ENCODE peak calls at places on chromosomes 5 and 9, in six cellular contexts. F is AG04450, L is SJSA1, U is body of pancreas, H is upper lobe of right lung, E is psoas muscle. G is an unnamed sample.

GRCh38 chr9:92558612-92559374 is 23.0 kb upstream of the ECM2 start:
- DNase-seq in F (no peak), L (no peak), U (no peak), H (no peak), E (no peak), G (no peak)

GRCh38 chr5:139746691-139747582 is 48.7 kb upstream of the PSD2 start:
- DNase-seq in F (no peak), L (peak), U (peak), H (no peak), E (no peak), G (peak)

GRCh38 chr9:114027901-114028465 is 50.1 kb downstream of the AMBP start:
- DNase-seq in F (no peak), L (no peak), U (no peak), H (no peak), E (no peak), G (no peak)

GRCh38 chr9:95268681-95269080 is 48.8 kb downstream of the FANCC start:
- DNase-seq in F (no peak), L (no peak), U (peak), H (no peak), E (no peak), G (peak)

GRCh38 chr5:2201011-2201410 is 318.3 kb upstream of the IRX4 start:
- DNase-seq in F (no peak), L (no peak), U (no peak), H (no peak), E (no peak), G (no peak)

GRCh38 chr9:89454498-89455355 is 43.2 kb downstream of the SEMA4D start:
- DNase-seq in F (no peak), L (no peak), U (no peak), H (no peak), E (no peak), G (no peak)

GRCh38 chr5:137252513-137252912 is 246.6 kb downstream of the SPOCK1 start:
- DNase-seq in F (peak), L (peak), U (no peak), H (no peak), E (no peak), G (no peak)

GRCh38 chr9:107744873-107745272 is 255.3 kb upstream of the KLF4 start:
- DNase-seq in F (no peak), L (no peak), U (no peak), H (no peak), E (no peak), G (no peak)

GRCh38 chr5:67393211-67393610 is 196.6 kb upstream of the CD180 start:
- DNase-seq in F (no peak), L (no peak), U (no peak), H (no peak), E (no peak), G (no peak)

GRCh38 chr9:22119537-22120167 is 110.5 kb upstream of the CDKN2B start:
- DNase-seq in F (no peak), L (no peak), U (no peak), H (no peak), E (no peak), G (peak)

GRCh38 chr5:158456756-158457155 is 597.8 kb upstream of the CLINT1 start:
- DNase-seq in F (peak), L (peak), U (no peak), H (no peak), E (peak), G (peak)

GRCh38 chr5:137264041-137264440 is 235.1 kb downstream of the SPOCK1 start:
- DNase-seq in F (no peak), L (no peak), U (no peak), H (no peak), E (no peak), G (no peak)

GRCh38 chr5:149837680-149838269 is 106.8 kb downstream of the PDE6A start:
- DNase-seq in F (peak), L (peak), U (peak), H (no peak), E (peak), G (peak)

GRCh38 chr9:113674436-113674835 is 201.7 kb upstream of the ZNF618 start:
- DNase-seq in F (no peak), L (no peak), U (no peak), H (no peak), E (no peak), G (peak)

GRCh38 chr5:10335711-10336470 is 17.6 kb upstream of the MARCHF6 start:
- DNase-seq in F (no peak), L (no peak), U (no peak), H (no peak), E (no peak), G (no peak)

GRCh38 chr9:2208465-2208864 is 193.3 kb downstream of the SMARCA2 start:
- DNase-seq in F (no peak), L (no peak), U (no peak), H (no peak), E (no peak), G (no peak)

GRCh38 chr5:159096555-159097460 is 2.9 kb downstream of the EBF1 start:
- DNase-seq in F (no peak), L (no peak), U (no peak), H (no peak), E (peak), G (no peak)

GRCh38 chr5:475704-476101 is 32.7 kb downstream of the EXOC3 start:
- DNase-seq in F (no peak), L (no peak), U (no peak), H (no peak), E (peak), G (no peak)

GRCh38 chr9:126471084-126471611 is 142.6 kb upstream of the LMX1B start:
- DNase-seq in F (no peak), L (peak), U (peak), H (peak), E (peak), G (peak)

GRCh38 chr5:36150676-36151433 is 832 bp downstream of the LMBRD2 start:
- DNase-seq in F (no peak), L (peak), U (peak), H (no peak), E (peak), G (peak)

GRCh38 chr5:175616083-175616482 is 41.8 kb upstream of the HRH2 start:
- DNase-seq in F (no peak), L (no peak), U (no peak), H (no peak), E (no peak), G (no peak)

GRCh38 chr5:83219077-83219476 is 141.7 kb downstream of the XRCC4 start:
- DNase-seq in F (no peak), L (no peak), U (no peak), H (no peak), E (no peak), G (no peak)

GRCh38 chr9:33676746-33677505 is 118.4 kb upstream of the PRSS3 start:
- DNase-seq in F (no peak), L (peak), U (peak), H (peak), E (peak), G (peak)

GRCh38 chr5:88889165-88890069 is 6.4 kb upstream of the MEF2C start:
- DNase-seq in F (no peak), L (peak), U (peak), H (peak), E (peak), G (peak)

GRCh38 chr5:84274585-84275468 is 109.9 kb downstream of the EDIL3 start:
- DNase-seq in F (no peak), L (peak), U (peak), H (no peak), E (no peak), G (peak)

GRCh38 chr5:133244242-133244641 is 192.4 kb downstream of the HSPA4 start:
- DNase-seq in F (no peak), L (peak), U (no peak), H (no peak), E (no peak), G (no peak)

GRCh38 chr5:68457298-68457697 is 241.7 kb downstream of the PIK3R1 start:
- DNase-seq in F (no peak), L (no peak), U (no peak), H (no peak), E (no peak), G (no peak)

GRCh38 chr9:93124793-93125192 is 9.3 kb downstream of the NINJ1 start:
- DNase-seq in F (no peak), L (no peak), U (no peak), H (peak), E (peak), G (no peak)

GRCh38 chr5:120808606-120809005 is 344.5 kb downstream of the PRR16 start:
- DNase-seq in F (no peak), L (peak), U (no peak), H (no peak), E (no peak), G (no peak)

GRCh38 chr5:120818128-120818527 is 354.0 kb downstream of the PRR16 start:
- DNase-seq in F (no peak), L (no peak), U (no peak), H (no peak), E (no peak), G (no peak)

GRCh38 chr5:120817044-120817985 is 353.2 kb downstream of the PRR16 start:
- DNase-seq in F (no peak), L (no peak), U (no peak), H (no peak), E (no peak), G (peak)

GRCh38 chr5:120808135-120808534 is 344.0 kb downstream of the PRR16 start:
- DNase-seq in F (no peak), L (peak), U (no peak), H (no peak), E (no peak), G (peak)

DNA sequence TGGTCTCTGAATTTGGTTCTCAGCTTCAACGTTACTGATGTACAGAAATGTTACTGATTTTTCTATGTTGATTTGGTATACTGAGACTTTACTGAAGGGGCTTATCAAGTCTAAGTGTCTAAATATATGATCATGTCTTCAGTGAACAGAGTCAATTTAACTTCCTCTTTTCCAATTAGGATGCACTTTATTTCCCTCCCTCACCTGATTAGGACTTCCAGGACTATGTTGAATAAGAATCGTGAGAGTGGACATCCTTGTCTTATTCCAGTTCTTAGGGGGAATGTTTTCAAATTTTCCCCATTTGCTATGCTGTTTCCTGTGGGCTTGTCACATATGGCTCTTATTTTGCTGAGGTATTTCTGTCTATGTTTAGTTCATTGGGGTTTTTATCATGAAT is 349.5 kb downstream of the PRR16 start:
- DNase-seq in F (no peak), L (no peak), U (no peak), H (no peak), E (no peak), G (no peak)
- H3K4me3 ChIP-seq in F (no peak), L (no peak), U (no peak), H (no peak), E (no peak), G (no peak)

GRCh38 chr5:122984425-122984824 is 52.1 kb downstream of the PPIC start:
- DNase-seq in F (no peak), L (no peak), U (no peak), H (no peak), E (no peak), G (no peak)
- H3K4me3 ChIP-seq in F (no peak), L (no peak), U (no peak), H (no peak), E (no peak), G (no peak)

DNA sequence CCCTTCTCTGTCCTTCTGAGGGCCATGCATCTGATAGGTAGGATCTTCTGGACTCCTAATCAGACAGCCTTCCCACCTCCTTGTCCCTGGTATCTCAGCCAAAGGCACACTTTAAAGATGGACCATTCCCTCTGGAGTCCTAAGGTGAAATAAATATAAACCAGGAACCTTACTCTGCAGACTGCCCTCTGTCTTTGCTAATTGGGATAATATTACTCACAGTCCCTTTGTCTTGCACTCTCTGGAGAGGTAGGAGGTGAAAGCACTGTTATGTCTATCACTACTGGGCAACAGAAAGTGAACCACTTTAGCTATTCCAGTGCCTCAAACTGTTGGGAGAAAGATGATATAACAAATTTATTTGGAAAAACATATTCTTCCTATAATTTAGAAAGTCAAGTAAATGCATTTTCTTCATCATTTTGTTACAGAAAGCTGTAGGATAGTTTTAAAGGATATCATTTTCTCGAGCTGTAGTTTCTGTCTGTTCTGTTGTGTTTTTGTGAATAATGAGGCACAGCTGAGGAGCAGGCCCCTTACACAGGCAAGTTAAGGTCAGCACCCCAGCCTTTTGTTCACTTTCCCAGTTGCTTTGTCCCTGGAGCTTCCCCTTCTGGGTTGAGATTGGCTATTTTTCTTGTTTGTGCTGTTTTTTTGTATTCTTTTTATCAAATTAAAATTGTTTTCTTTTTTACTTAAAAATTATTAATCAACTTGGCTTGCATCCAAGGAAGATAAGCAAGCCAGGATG is 213.6 kb upstream of the ACTBL2 start:
- DNase-seq in F (no peak), L (no peak), U (no peak), H (no peak), E (no peak), G (no peak)
- H3K4me3 ChIP-seq in F (no peak), L (no peak), U (no peak), H (no peak), E (no peak), G (no peak)

DNA sequence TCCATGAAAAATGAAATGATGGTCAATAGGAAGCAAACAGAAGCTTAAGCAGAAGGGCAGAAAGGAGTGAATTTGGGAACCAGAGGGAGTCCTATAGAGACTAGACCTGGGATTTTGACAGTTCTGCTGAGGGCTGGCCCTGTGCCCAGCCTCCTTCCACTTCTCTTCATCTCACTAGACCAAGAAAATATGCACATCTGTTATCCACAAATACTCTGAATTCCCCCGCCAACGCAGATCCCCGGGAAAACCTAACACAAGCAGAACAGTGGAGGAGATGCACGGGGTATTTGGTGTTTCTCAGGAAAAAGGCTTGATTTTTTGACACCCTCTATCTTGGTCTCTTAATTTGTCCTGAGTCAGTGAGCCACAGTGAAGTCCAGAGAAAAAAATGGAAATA is 22.7 kb downstream of the GRIA1 start:
- DNase-seq in F (peak), L (no peak), U (peak), H (no peak), E (no peak), G (no peak)
- H3K4me3 ChIP-seq in F (no peak), L (no peak), U (no peak), H (no peak), E (no peak), G (no peak)